ENCODE peak calls at places on chromosomes 12 and 14, in ten cellular contexts. G is activated T-cell treated with anti-CD3 and anti-CD28 coated beads for 48 hours, W is psoas muscle, K is HEK293T, P is NCI-H1105, S is upper lobe of left lung, B is upper lobe of right lung, V is H4, X is aorta, R is fibroblast of mammary gland. O is an unnamed sample.
A peak's percentile ranks its signal among the peaks of the same experiment; 100 is the strongest.

GRCh38 chr12:117100251-117100650 is 1.0 kb upstream of the TESC start:
- DNase-seq in W (no peak), P (no peak), V (no peak), X (peak; percentile 41), R (peak; percentile 11), B (peak; percentile 40), G (no peak), S (no peak), K (peak; percentile 44), O (peak; percentile 26)

GRCh38 chr14:105857816-105858675 is 331.7 kb downstream of the TMEM121 start:
- DNase-seq in W (peak; percentile 53), V (no peak), K (no peak), G (no peak), R (no peak), X (peak; percentile 43), B (peak; percentile 63), P (no peak), S (peak; percentile 19), O (no peak)

GRCh38 chr12:19573866-19574265 is 134.6 kb downstream of the AEBP2 start:
- DNase-seq in G (no peak), V (no peak), R (no peak), W (no peak), B (no peak), P (no peak), X (no peak), K (no peak), S (no peak), O (no peak)

GRCh38 chr14:54763761-54764160 is 138.9 kb downstream of the GCH1 start:
- DNase-seq in S (no peak), K (no peak), R (no peak), V (no peak), G (no peak), B (no peak), X (no peak), P (no peak), W (no peak), O (no peak)

GRCh38 chr14:37819155-37820015 is 224.0 kb downstream of the TTC6 start:
- DNase-seq in V (no peak), X (no peak), K (no peak), G (no peak), B (no peak), P (no peak), W (no peak), R (peak; percentile 40), S (no peak), O (peak; percentile 70)

GRCh38 chr14:64910847-64911495 is 3.3 kb upstream of the CHURC1 start:
- DNase-seq in K (peak; percentile 29), W (no peak), X (no peak), P (peak; percentile 5), G (no peak), R (peak; percentile 50), V (peak; percentile 14), S (no peak), B (no peak), O (peak; percentile 63)

GRCh38 chr14:96297000-96297399 is 41.0 kb downstream of the BDKRB1 start:
- DNase-seq in K (no peak), R (peak; percentile 32), P (peak; percentile 23), G (no peak), S (no peak), V (peak; percentile 12), W (no peak), B (no peak), X (no peak), O (no peak)

GRCh38 chr12:83818888-83819287 is 1093.7 kb downstream of the SLC6A15 start:
- DNase-seq in S (no peak), X (peak; percentile 43), W (no peak), R (peak; percentile 74), P (no peak), K (no peak), V (no peak), B (no peak), G (no peak), O (peak; percentile 49)

GRCh38 chr14:95140060-95140858 is 17.1 kb downstream of the DICER1 start:
- DNase-seq in S (no peak), P (no peak), W (no peak), R (peak; percentile 69), G (no peak), V (no peak), K (no peak), X (no peak), B (no peak), O (peak; percentile 42)

GRCh38 chr14:45902241-45902640 is 649.2 kb upstream of the MIS18BP1 start:
- DNase-seq in B (no peak), V (peak; percentile 5), P (no peak), K (no peak), W (no peak), R (no peak), X (no peak), S (no peak), G (no peak), O (peak; percentile 7)

GRCh38 chr14:50038398-50039119 is 77.8 kb downstream of the VCPKMT start:
- DNase-seq in P (no peak), R (peak; percentile 100), G (peak; percentile 66), B (no peak), W (no peak), V (peak; percentile 36), X (no peak), S (peak; percentile 46), K (no peak), O (peak; percentile 87)

GRCh38 chr12:96907681-96908163 is 665 bp downstream of the NEDD1 start:
- DNase-seq in X (no peak), G (peak; percentile 1), P (peak; percentile 7), K (peak; percentile 12), R (peak; percentile 30), V (no peak), B (no peak), S (peak; percentile 25), W (no peak), O (peak; percentile 55)

GRCh38 chr14:73374218-73374617 is 84.1 kb downstream of the NUMB start:
- DNase-seq in X (no peak), B (no peak), V (no peak), K (no peak), S (no peak), R (no peak), W (no peak), G (no peak), P (no peak), O (no peak)

GRCh38 chr12:71999795-72000194 is 61.1 kb downstream of the TPH2 start:
- DNase-seq in R (no peak), P (no peak), W (no peak), K (no peak), S (no peak), G (no peak), V (no peak), B (no peak), X (no peak), O (no peak)

GRCh38 chr14:60637490-60638452 is 11.5 kb downstream of the SIX1 start:
- DNase-seq in V (no peak), S (no peak), G (no peak), P (no peak), X (no peak), W (peak; percentile 74), R (no peak), B (no peak), K (no peak), O (no peak)

GRCh38 chr12:66920205-66920604 is 241.3 kb upstream of the GRIP1 start:
- DNase-seq in X (no peak), G (no peak), B (no peak), W (no peak), K (no peak), S (no peak), R (no peak), V (no peak), P (no peak), O (no peak)

GRCh38 chr12:4221157-4221556 is 52.4 kb upstream of the CCND2 start:
- DNase-seq in P (no peak), R (peak; percentile 21), B (no peak), W (no peak), V (no peak), S (no peak), K (no peak), X (no peak), G (no peak), O (no peak)

GRCh38 chr12:93796719-93797118 is 119.5 kb downstream of the CRADD start:
- DNase-seq in S (no peak), R (no peak), P (no peak), G (no peak), X (no peak), W (no peak), K (no peak), B (no peak), V (no peak), O (no peak)

GRCh38 chr12:53185582-53186153 is 4.9 kb upstream of the CSAD start:
- DNase-seq in S (no peak), W (no peak), G (no peak), P (no peak), X (no peak), V (no peak), K (no peak), B (no peak), R (no peak), O (no peak)

GRCh38 chr12:107396991-107397390 is 288.6 kb upstream of the PWP1 start:
- DNase-seq in K (no peak), B (no peak), P (no peak), V (no peak), R (peak; percentile 5), S (no peak), X (no peak), G (no peak), W (no peak), O (no peak)

GRCh38 chr14:60652674-60653387 is 3.6 kb upstream of the SIX1 start:
- DNase-seq in P (peak; percentile 32), G (no peak), S (no peak), R (no peak), X (no peak), B (no peak), W (no peak), V (no peak), K (no peak), O (no peak)

GRCh38 chr12:29041621-29042020 is 107.5 kb upstream of the FAR2 start:
- DNase-seq in P (no peak), R (peak; percentile 95), W (no peak), V (peak; percentile 55), X (no peak), K (peak; percentile 19), B (no peak), S (no peak), G (no peak), O (peak; percentile 91)

GRCh38 chr12:97639702-97640101 is 177.1 kb downstream of the RMST start:
- DNase-seq in W (no peak), X (no peak), R (peak; percentile 7), V (no peak), B (no peak), S (no peak), P (no peak), G (no peak), K (no peak), O (peak; percentile 42)

GRCh38 chr12:110689601-110690430 is 901 bp upstream of the HVCN1 start:
- DNase-seq in S (no peak), R (peak; percentile 16), K (no peak), B (no peak), G (peak; percentile 39), V (no peak), X (peak; percentile 64), W (peak; percentile 62), P (no peak), O (no peak)

GRCh38 chr12:105084251-105085250 is at the start of gene ALDH1L2:
- DNase-seq in R (peak; percentile 89), B (peak; percentile 92), V (no peak), X (peak; percentile 91), W (peak; percentile 91), P (no peak), S (peak; percentile 88), K (peak; percentile 85), G (peak; percentile 58), O (peak; percentile 82)

GRCh38 chr12:6360578-6361490 is 14.5 kb downstream of the SCNN1A start:
- DNase-seq in P (no peak), V (no peak), S (no peak), W (no peak), G (no peak), R (no peak), K (no peak), X (no peak), B (no peak), O (no peak)

GRCh38 chr12:93183940-93184663 is 193.6 kb upstream of the NUDT4 start:
- DNase-seq in V (no peak), R (peak; percentile 45), S (peak; percentile 23), G (no peak), W (peak; percentile 60), P (no peak), B (no peak), K (no peak), X (peak; percentile 59), O (peak; percentile 43)

GRCh38 chr14:69547701-69548348 is 26.8 kb downstream of the CCDC177 start:
- DNase-seq in R (peak; percentile 21), W (no peak), K (peak; percentile 44), S (no peak), B (no peak), V (no peak), X (no peak), P (no peak), G (peak; percentile 46), O (peak; percentile 22)